ENCODE peak calls at places on chromosomes 12 and 14, in five cellular contexts. I is WTC11, D is endodermal cell, O is GM23338, R is H1. P is an unnamed sample.

GRCh38 chr12:118714051-118714460 is 267.3 kb upstream of the SRRM4 start:
- DNase-seq in O (peak), R (peak), I (peak), D (peak), P (no peak)

GRCh38 chr14:43313719-43314118 is 1193.4 kb downstream of the FSCB start:
- DNase-seq in I (no peak), O (no peak), R (no peak), D (no peak), P (no peak)

GRCh38 chr14:105389976-105390848 is 8.1 kb upstream of the TEX22 start:
- DNase-seq in I (no peak), D (no peak), R (no peak), O (no peak), P (no peak)

GRCh38 chr12:116125981-116126566 is 151.4 kb downstream of the MED13L start:
- DNase-seq in D (peak), O (peak), I (no peak), R (no peak), P (peak)

GRCh38 chr12:79559591-79559990 is 131.2 kb downstream of the PAWR start:
- DNase-seq in R (no peak), I (no peak), D (no peak), O (no peak), P (no peak)

GRCh38 chr14:29240046-29240445 is 473.5 kb downstream of the FOXG1 start:
- DNase-seq in O (no peak), D (no peak), R (no peak), I (no peak), P (peak)

GRCh38 chr14:100398044-100398443 is 74.9 kb downstream of the SLC25A47 start:
- DNase-seq in I (no peak), O (no peak), D (no peak), R (no peak), P (peak)

GRCh38 chr12:125453751-125454150 is 388.5 kb downstream of the AACS start:
- DNase-seq in R (no peak), I (no peak), O (no peak), D (no peak), P (no peak)

GRCh38 chr12:58496411-58496810 is 423.9 kb downstream of the LRIG3 start:
- DNase-seq in R (no peak), D (no peak), I (no peak), O (no peak), P (no peak)

GRCh38 chr14:34331728-34332623 is 130.1 kb downstream of the SPTSSA start:
- DNase-seq in R (peak), D (peak), O (peak), I (peak), P (peak)

GRCh38 chr12:30599631-30600030 is 96.0 kb downstream of the IPO8 start:
- DNase-seq in O (no peak), R (no peak), D (no peak), I (no peak), P (no peak)

GRCh38 chr12:89939468-89940215 is 231.0 kb upstream of the ATP2B1 start:
- DNase-seq in D (no peak), I (no peak), O (no peak), R (no peak), P (no peak)

GRCh38 chr12:124518051-124518932 is 49.1 kb downstream of the NCOR2 start:
- DNase-seq in O (no peak), D (peak), I (no peak), R (no peak), P (peak)

GRCh38 chr14:20436363-20436755 is 393 bp upstream of the KLHL33 start:
- DNase-seq in I (no peak), R (no peak), O (no peak), D (no peak), P (peak)

GRCh38 chr12:19288603-19289244 is 150.6 kb upstream of the AEBP2 start:
- DNase-seq in O (peak), I (no peak), D (no peak), R (no peak), P (peak)

GRCh38 chr14:55411426-55412389 is at the start of gene ATG14:
- DNase-seq in I (peak), D (peak), R (peak), O (peak), P (peak)

GRCh38 chr12:55188974-55189556 is 31.8 kb upstream of the OR10A7 start:
- DNase-seq in O (peak), D (peak), R (no peak), I (no peak), P (peak)

GRCh38 chr12:65465766-65466547 is 187.5 kb downstream of the MSRB3 start:
- DNase-seq in R (no peak), I (no peak), D (no peak), O (no peak), P (peak)

GRCh38 chr12:108814462-108815211 is 42.7 kb downstream of the SSH1 start:
- DNase-seq in I (no peak), R (no peak), D (no peak), O (no peak), P (peak)

GRCh38 chr14:64507376-64508156 is 3.0 kb downstream of the ZBTB1 start:
- DNase-seq in I (no peak), D (no peak), O (no peak), R (no peak), P (peak)

GRCh38 chr12:32178341-32179010 is 71.8 kb downstream of the BICD1 start:
- DNase-seq in R (no peak), O (no peak), I (no peak), D (peak), P (no peak)

GRCh38 chr12:123384994-123385376 is 1.1 kb downstream of the KMT5A start:
- DNase-seq in O (peak), D (no peak), I (no peak), R (no peak), P (peak)

GRCh38 chr12:15220961-15221885 is at the start of gene RERG:
- DNase-seq in D (peak), I (peak), O (peak), R (peak), P (peak)

GRCh38 chr14:95533391-95533821 is 1.4 kb upstream of the GLRX5 start:
- DNase-seq in R (no peak), I (no peak), O (peak), D (peak), P (no peak)

GRCh38 chr12:103771466-103771865 is 69.6 kb downstream of the NT5DC3 start:
- DNase-seq in R (peak), O (peak), I (peak), D (peak), P (no peak)

GRCh38 chr12:112380663-112381420 is 1.4 kb downstream of the HECTD4 start:
- DNase-seq in O (peak), R (peak), D (peak), I (peak), P (no peak)

GRCh38 chr12:12349711-12350665 is at the start of gene MANSC1:
- DNase-seq in D (peak), R (peak), O (peak), I (peak), P (no peak)

GRCh38 chr14:89720076-89720687 is 234.3 kb downstream of the EFCAB11 start:
- DNase-seq in O (no peak), R (no peak), D (no peak), I (no peak), P (no peak)

GRCh38 chr12:91432079-91432478 is 249.5 kb upstream of the DCN start:
- DNase-seq in R (no peak), D (no peak), O (peak), I (no peak), P (no peak)

GRCh38 chr14:69354383-69355154 is 43.5 kb downstream of the ERH start:
- DNase-seq in I (no peak), D (no peak), R (no peak), O (no peak), P (peak)

GRCh38 chr12:32211769-32212156 is 105.1 kb downstream of the BICD1 start:
- DNase-seq in O (no peak), D (no peak), R (no peak), I (no peak), P (peak)

GRCh38 chr12:48340891-48341290 is 9.8 kb downstream of the ZNF641 start:
- DNase-seq in I (no peak), O (no peak), D (no peak), R (no peak), P (no peak)

GRCh38 chr12:45547822-45548221 is 181.7 kb upstream of the ARID2 start:
- DNase-seq in I (no peak), R (no peak), O (no peak), D (no peak), P (no peak)

GRCh38 chr12:80053048-80053790 is 46.1 kb upstream of the OTOGL start:
- DNase-seq in R (no peak), I (no peak), D (no peak), O (no peak), P (no peak)

GRCh38 chr12:62191747-62192485 is 68.3 kb upstream of the USP15 start:
- DNase-seq in I (peak), O (peak), D (peak), R (peak), P (peak)

GRCh38 chr14:71119075-71119474 is 211.8 kb downstream of the PCNX1 start:
- DNase-seq in R (no peak), D (no peak), O (no peak), I (no peak), P (peak)

GRCh38 chr14:64728106-64728505 is 23.9 kb downstream of the PLEKHG3 start:
- DNase-seq in D (peak), R (no peak), O (no peak), I (no peak), P (no peak)

GRCh38 chr12:65511134-65511912 is 232.8 kb downstream of the MSRB3 start:
- DNase-seq in D (no peak), O (no peak), I (no peak), R (no peak), P (no peak)

DNA sequence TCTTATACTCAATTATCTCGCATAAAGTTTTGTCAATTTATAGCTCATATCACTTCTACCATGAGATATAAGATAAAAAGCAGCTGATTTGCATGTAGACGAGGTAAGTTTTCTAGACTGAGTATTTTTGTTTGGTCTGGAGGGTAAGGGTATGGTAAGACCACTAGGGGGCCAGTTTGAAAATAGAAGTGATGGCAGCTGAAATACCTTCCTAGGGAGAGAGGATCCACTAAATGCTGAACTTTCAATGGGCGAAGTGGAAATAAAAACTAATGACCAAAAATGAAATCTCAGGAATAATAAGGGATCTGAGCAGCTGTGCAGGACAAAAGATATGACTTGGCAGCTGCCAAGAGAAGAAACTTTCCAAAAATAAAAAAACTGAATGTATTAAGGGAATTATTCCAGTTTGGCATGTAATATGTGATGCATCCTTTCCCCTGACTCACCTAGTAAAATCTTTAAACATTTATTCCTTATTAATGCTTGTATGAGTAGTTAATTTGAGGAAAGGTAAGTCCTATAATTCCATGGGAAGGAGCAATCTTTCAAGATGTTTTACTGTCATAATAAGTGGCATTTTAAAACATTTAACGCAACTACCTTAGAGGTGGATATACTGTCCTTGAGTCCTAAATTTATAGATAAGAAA is 754.5 kb downstream of the C12orf50 start:
- DNase-seq in R (no peak), I (no peak), D (no peak), O (peak), P (peak)
- TF ChIP-seq CTCF in R (no peak), I (peak), D (peak), O (peak), P (peak)

GRCh38 chr12:97530237-97530636 is 67.6 kb downstream of the RMST start:
- DNase-seq in R (no peak), O (no peak), D (no peak), I (no peak), P (no peak)
- TF ChIP-seq CTCF in R (no peak), O (no peak), D (no peak), I (no peak), P (no peak)

GRCh38 chr14:102501751-102502315 is 7.7 kb downstream of the ANKRD9 start:
- DNase-seq in R (peak), O (peak), D (peak), I (peak), P (no peak)
- TF ChIP-seq CTCF in R (no peak), O (peak), D (peak), I (peak), P (peak)

GRCh38 chr14:47442206-47442605 is 233.2 kb downstream of the MDGA2 start:
- DNase-seq in R (no peak), D (peak), O (peak), I (peak), P (peak)
- TF ChIP-seq CTCF in R (peak), D (peak), O (peak), I (no peak), P (peak)

DNA sequence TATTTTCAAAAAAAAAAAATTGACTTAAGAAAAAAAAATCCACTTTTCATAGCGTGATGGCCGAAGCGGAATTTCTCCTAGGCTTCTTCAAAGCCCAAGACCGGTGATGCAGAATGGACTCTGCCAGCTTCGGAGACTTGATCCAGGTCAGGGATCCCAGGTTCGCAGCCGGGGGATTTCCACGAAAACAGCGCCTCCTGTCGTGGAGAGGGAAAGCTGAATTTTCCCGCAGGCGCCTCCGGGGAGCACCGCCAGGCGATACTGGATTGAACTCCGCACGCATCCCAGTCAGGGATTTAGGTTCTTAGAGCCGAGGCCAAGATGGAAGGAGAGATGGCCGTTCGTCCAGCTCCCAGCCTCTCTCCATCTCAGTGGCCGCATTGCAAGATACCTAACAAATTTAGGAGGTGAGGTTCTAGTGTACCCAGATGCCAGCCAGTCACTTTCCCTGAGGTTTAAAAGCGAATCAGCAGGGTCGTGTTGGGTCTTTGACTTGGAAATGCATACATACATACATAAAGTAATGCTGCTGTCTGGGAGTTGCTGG is 2.2 kb downstream of the TTC6 start:
- DNase-seq in D (peak), O (peak), R (peak), I (peak), P (no peak)
- TF ChIP-seq CTCF in D (peak), O (peak), R (peak), I (peak), P (peak)

GRCh38 chr14:77151245-77151644 is 9.7 kb upstream of the ZDHHC22 start:
- DNase-seq in I (peak), R (peak), O (peak), D (peak), P (no peak)
- TF ChIP-seq CTCF in I (peak), R (peak), O (peak), D (peak), P (peak)

GRCh38 chr12:53251477-53252348 is 16.4 kb upstream of the ESPL1 start:
- DNase-seq in D (peak), I (peak), R (peak), O (peak), P (peak)
- TF ChIP-seq CTCF in D (peak), I (no peak), R (peak), O (peak), P (peak)

GRCh38 chr14:92903359-92903758 is 19.6 kb upstream of the CHGA start:
- DNase-seq in R (no peak), O (no peak), D (no peak), I (no peak), P (no peak)
- TF ChIP-seq CTCF in R (no peak), O (no peak), D (no peak), I (no peak), P (no peak)

GRCh38 chr14:53924754-53925153 is 31.9 kb downstream of the BMP4 start:
- DNase-seq in R (no peak), D (no peak), O (no peak), I (no peak), P (peak)

GRCh38 chr14:53927171-53927570 is 29.5 kb downstream of the BMP4 start:
- DNase-seq in O (no peak), D (no peak), R (no peak), I (no peak), P (no peak)

GRCh38 chr14:53929871-53930685 is 26.5 kb downstream of the BMP4 start:
- DNase-seq in D (peak), O (peak), R (peak), I (peak), P (peak)

GRCh38 chr14:53921027-53921426 is 35.6 kb downstream of the BMP4 start:
- DNase-seq in O (peak), I (no peak), R (no peak), D (no peak), P (no peak)

GRCh38 chr14:53925201-53925766 is 31.3 kb downstream of the BMP4 start:
- DNase-seq in O (no peak), R (no peak), I (no peak), D (no peak), P (no peak)
- TF ChIP-seq CTCF in O (no peak), R (no peak), I (no peak), D (no peak), P (no peak)

GRCh38 chr12:114403044-114403689 is 2.8 kb downstream of the TBX5 start:
- DNase-seq in I (peak), D (peak), O (peak), R (peak), P (no peak)
- TF ChIP-seq CTCF in I (no peak), D (peak), O (peak), R (peak), P (peak)